ENCODE peak calls at places on chromosomes 7 and 10, in five cellular contexts. B, H, E, Z and T are unnamed samples.
A peak's percentile ranks its signal among the peaks of the same experiment; 100 is the strongest.

GRCh38 chr10:110919349-110919931 is at the start of gene SHOC2:
- DNase-seq in B (peak; percentile 100), H (peak; percentile 75), E (peak; percentile 99), Z (no peak), T (no peak)

GRCh38 chr10:17179002-17179401 is 22.5 kb downstream of the TRDMT1 start:
- DNase-seq in B (no peak), H (no peak), E (no peak), Z (peak; percentile 40), T (no peak)

GRCh38 chr7:156179872-156180390 is 367.7 kb upstream of the SHH start:
- DNase-seq in B (no peak), H (no peak), E (no peak), Z (no peak), T (no peak)

GRCh38 chr7:33129806-33130153 is 416 bp downstream of the BBS9 start:
- DNase-seq in B (peak; percentile 8), H (no peak), E (no peak), Z (no peak), T (no peak)

GRCh38 chr10:114319406-114320248 is 80.6 kb downstream of the VWA2 start:
- DNase-seq in B (no peak), H (no peak), E (no peak), Z (no peak), T (no peak)

GRCh38 chr7:77800158-77800557 is 1.6 kb downstream of the PHTF2 start:
- DNase-seq in B (peak; percentile 72), H (no peak), E (no peak), Z (peak; percentile 57), T (no peak)

GRCh38 chr10:36441557-36441956 is 683.8 kb upstream of the ANKRD30A start:
- DNase-seq in B (no peak), H (no peak), E (no peak), Z (no peak), T (no peak)

GRCh38 chr7:128408709-128409434 is 910 bp downstream of the IMPDH1 start:
- DNase-seq in B (no peak), H (no peak), E (no peak), Z (peak; percentile 31), T (no peak)

GRCh38 chr10:22340362-22341189 is 4.7 kb upstream of the SPAG6 start:
- DNase-seq in B (peak; percentile 87), H (peak; percentile 72), E (peak; percentile 69), Z (peak; percentile 82), T (no peak)

GRCh38 chr7:29896685-29897411 is 90.5 kb downstream of the WIPF3 start:
- DNase-seq in B (no peak), H (no peak), E (no peak), Z (peak; percentile 40), T (no peak)

GRCh38 chr10:100890696-100891271 is 22.0 kb upstream of the SLF2 start:
- DNase-seq in B (no peak), H (peak; percentile 97), E (no peak), Z (peak; percentile 98), T (peak; percentile 93)

GRCh38 chr7:155009570-155010157 is 6.7 kb upstream of the PAXIP1 start:
- DNase-seq in B (peak; percentile 47), H (peak; percentile 38), E (peak; percentile 36), Z (no peak), T (no peak)

GRCh38 chr10:8331896-8332729 is 277.6 kb downstream of the GATA3 start:
- DNase-seq in B (peak; percentile 44), H (peak; percentile 27), E (peak; percentile 35), Z (peak; percentile 7), T (no peak)

GRCh38 chr7:68470836-68471235 is 1127.4 kb upstream of the AUTS2 start:
- DNase-seq in B (no peak), H (no peak), E (peak; percentile 39), Z (no peak), T (no peak)

GRCh38 chr10:69839696-69840345 is 38.1 kb downstream of the COL13A1 start:
- DNase-seq in B (no peak), H (peak; percentile 90), E (peak; percentile 27), Z (peak; percentile 73), T (peak; percentile 82)

GRCh38 chr7:116138202-116138801 is 72.0 kb upstream of the TES start:
- DNase-seq in B (peak; percentile 72), H (peak; percentile 83), E (no peak), Z (peak; percentile 83), T (peak; percentile 52)

GRCh38 chr10:108409316-108409715 is 1244.8 kb upstream of the SORCS1 start:
- DNase-seq in B (no peak), H (no peak), E (no peak), Z (no peak), T (no peak)

GRCh38 chr10:125795111-125795510 is 19.5 kb upstream of the MMP21 start:
- DNase-seq in B (no peak), H (no peak), E (no peak), Z (no peak), T (no peak)

GRCh38 chr10:59903871-59904270 is 2.5 kb downstream of the CCDC6 start:
- DNase-seq in B (no peak), H (no peak), E (no peak), Z (peak; percentile 22), T (no peak)

GRCh38 chr7:148398844-148399365 is 191.7 kb upstream of the C7orf33 start:
- DNase-seq in B (peak; percentile 6), H (no peak), E (no peak), Z (no peak), T (no peak)

GRCh38 chr10:7520496-7521485 is 110.0 kb upstream of the SFMBT2 start:
- DNase-seq in B (peak; percentile 46), H (no peak), E (no peak), Z (no peak), T (no peak)

GRCh38 chr10:92761576-92761975 is 71.8 kb downstream of the HHEX start:
- DNase-seq in B (no peak), H (no peak), E (no peak), Z (no peak), T (no peak)

GRCh38 chr10:68562666-68563522 is 2.8 kb downstream of the TET1 start:
- DNase-seq in B (peak; percentile 8), H (no peak), E (no peak), Z (peak; percentile 78), T (no peak)

GRCh38 chr7:8500286-8500685 is 66.9 kb downstream of the NXPH1 start:
- DNase-seq in B (no peak), H (no peak), E (peak; percentile 43), Z (no peak), T (no peak)

GRCh38 chr10:100743626-100744135 is 1.7 kb upstream of the PAX2 start:
- DNase-seq in B (peak; percentile 77), H (peak; percentile 87), E (peak; percentile 67), Z (peak; percentile 55), T (peak; percentile 38)

GRCh38 chr7:118839544-118839943 is 615.0 kb downstream of the ANKRD7 start:
- DNase-seq in B (no peak), H (no peak), E (no peak), Z (no peak), T (no peak)

GRCh38 chr10:102408081-102408727 is 10.4 kb downstream of the PSD start:
- DNase-seq in B (no peak), H (no peak), E (no peak), Z (no peak), T (no peak)

GRCh38 chr7:149369497-149369896 is 91.4 kb downstream of the ZNF777 start:
- DNase-seq in B (no peak), H (no peak), E (no peak), Z (no peak), T (no peak)